ENCODE peak calls at places on chromosomes 13 and 19, in four cellular contexts. B is osteoblast; D is SJSA1; C is CD8-positive, alpha-beta T cell. S is an unnamed sample.

GRCh38 chr13:32783067-32783466 is 196.8 kb downstream of the PDS5B start:
- DNase-seq in B (no peak), D (no peak), C (no peak), S (no peak)

GRCh38 chr13:40087021-40088002 is 431.9 kb downstream of the COG6 start:
- DNase-seq in B (no peak), D (no peak), C (no peak), S (no peak)

GRCh38 chr19:51024924-51025323 is 1.5 kb downstream of the KLK11 start:
- DNase-seq in B (no peak), D (no peak), C (no peak), S (no peak)

GRCh38 chr13:109348514-109349340 is 437.7 kb downstream of the IRS2 start:
- DNase-seq in B (no peak), D (peak; percentile 94), C (no peak), S (no peak)

GRCh38 chr13:41611385-41611784 is 154.0 kb downstream of the RGCC start:
- DNase-seq in B (no peak), D (no peak), C (no peak), S (no peak)

GRCh38 chr13:40120288-40120687 is 464.8 kb downstream of the COG6 start:
- DNase-seq in B (no peak), D (no peak), C (no peak), S (no peak)

GRCh38 chr19:38684862-38685665 is 37.6 kb downstream of the ACTN4 start:
- DNase-seq in B (peak; percentile 46), D (no peak), C (no peak), S (no peak)

GRCh38 chr19:5621945-5622464 is 571 bp downstream of the SAFB2 start:
- DNase-seq in B (no peak), D (peak; percentile 17), C (peak; percentile 11), S (no peak)

GRCh38 chr19:13974073-13974472 is 21.8 kb downstream of the DCAF15 start:
- DNase-seq in B (no peak), D (no peak), C (peak; percentile 23), S (no peak)

DNA sequence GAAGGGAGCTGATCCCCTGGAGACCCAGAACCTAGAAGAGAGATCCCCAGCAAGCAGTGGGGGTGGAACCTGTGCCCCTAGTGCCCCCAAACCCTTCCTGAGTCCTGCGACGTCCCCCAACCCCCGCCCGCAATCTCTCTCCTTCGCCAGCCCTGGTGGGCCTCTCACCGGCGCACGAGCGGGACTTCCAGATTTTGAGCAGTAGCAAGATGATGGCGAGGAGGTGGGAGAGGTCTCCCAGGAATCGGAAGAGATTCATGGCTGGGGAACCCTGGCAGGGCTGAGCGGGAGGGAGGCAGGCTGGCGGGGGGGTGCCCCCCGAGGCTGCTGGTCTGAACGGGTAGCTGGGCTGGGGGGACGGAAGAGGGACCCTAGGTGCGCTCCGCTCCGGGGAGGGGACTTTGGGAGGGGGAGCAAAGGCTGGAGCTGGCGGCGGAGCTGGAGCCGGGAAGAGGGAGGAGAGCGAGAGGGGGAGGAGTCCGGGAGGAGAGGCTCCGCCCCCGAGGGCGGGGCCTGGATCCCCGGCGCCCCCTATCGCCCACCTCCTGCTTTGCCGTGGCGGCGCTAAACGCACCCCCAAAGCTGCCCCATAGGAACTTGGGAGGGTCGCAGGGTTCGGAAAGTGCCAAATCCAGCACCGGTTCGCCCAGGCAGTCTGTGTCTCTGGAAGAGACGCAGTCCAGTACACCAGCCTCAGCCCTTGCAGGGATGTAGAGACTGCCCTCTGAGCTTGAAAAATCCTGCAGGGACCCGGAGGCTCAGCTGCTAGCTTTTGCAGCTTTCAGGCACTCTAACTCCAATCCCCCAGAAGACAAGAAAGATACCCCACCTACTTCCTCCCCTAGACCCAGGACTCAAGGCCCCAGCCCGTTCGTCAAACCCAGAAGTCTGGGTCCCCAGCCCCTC is at the start of gene KDELR1:
- DNase-seq in B (peak; percentile 99), D (peak; percentile 86), C (peak; percentile 67), S (no peak)
- H3K4me3 ChIP-seq in B (peak within 1 kb of the TSS; percentile 95), D (peak within 1 kb of the TSS; percentile 62), C (peak within 1 kb of the TSS; percentile 81), S (peak within 1 kb of the TSS; percentile 97)

GRCh38 chr13:112721198-112722104 is 31.6 kb downstream of the ATP11A start:
- DNase-seq in B (peak; percentile 78), D (no peak), C (no peak), S (no peak)
- H3K27ac ChIP-seq in B (no peak overlapping the region), D (no peak overlapping the region), C (no peak overlapping the region), S (peak overlapping the region; percentile 98)

GRCh38 chr19:7914598-7915045 is at the start of gene TGFBR3L:
- DNase-seq in B (peak; percentile 67), D (no peak), C (no peak), S (no peak)
- H3K4me3 ChIP-seq in B (no peak within 1 kb of the TSS), D (no peak within 1 kb of the TSS), C (no peak within 1 kb of the TSS), S (no peak within 1 kb of the TSS)

GRCh38 chr19:39847525-39847924 is 1.3 kb upstream of the FBL start:
- DNase-seq in B (no peak), D (no peak), C (no peak), S (no peak)
- H3K27ac ChIP-seq in B (no peak overlapping the region), D (no peak overlapping the region), C (no peak overlapping the region), S (no peak overlapping the region)

GRCh38 chr19:16824658-16825311 is 4.4 kb upstream of the SIN3B start:
- DNase-seq in B (peak; percentile 77), D (peak; percentile 75), C (no peak), S (no peak)
- H3K4me3 ChIP-seq in B (peak overlapping the region; percentile 60), D (peak overlapping the region; percentile 21), C (peak overlapping the region; percentile 11), S (peak overlapping the region; percentile 60)

DNA sequence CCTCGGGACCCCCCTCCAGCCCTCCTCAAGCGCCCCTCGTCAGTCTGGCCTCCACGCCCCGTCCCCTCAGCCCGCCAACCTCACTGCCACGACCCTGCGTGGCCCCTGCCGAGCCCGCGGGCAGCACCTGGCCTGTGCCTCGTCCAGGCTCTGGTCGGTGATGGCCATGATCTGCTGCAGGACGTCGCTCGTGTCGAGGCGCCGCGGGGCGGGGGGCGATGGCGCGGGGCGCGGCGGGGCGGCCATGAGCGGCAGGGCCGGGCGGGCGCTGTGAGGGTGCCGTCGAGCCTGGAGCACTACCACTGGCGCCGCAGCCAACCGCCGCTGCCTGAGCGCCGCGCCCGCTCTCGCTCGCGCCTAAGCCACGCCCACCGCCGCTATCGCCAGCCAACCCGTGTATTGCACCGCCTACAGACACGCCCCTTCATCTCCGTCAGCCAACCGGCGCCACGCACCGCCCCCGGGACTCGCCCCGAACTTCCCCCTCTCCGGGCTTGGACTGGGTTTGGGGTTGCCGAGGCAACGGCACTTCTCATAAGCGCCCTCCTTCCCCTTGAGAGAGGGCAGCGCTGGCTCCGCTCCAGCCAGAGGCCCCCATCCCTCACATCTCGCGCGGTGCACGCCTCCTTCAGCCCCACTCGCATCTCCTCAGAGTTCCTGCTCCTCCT is at the start of gene PBX4:
- DNase-seq in B (peak; percentile 99), D (peak; percentile 80), C (peak; percentile 99), S (peak; percentile 48)
- H3K27ac ChIP-seq in B (no peak within 1 kb of the TSS), D (peak within 1 kb of the TSS; percentile 58), C (peak within 1 kb of the TSS; percentile 75), S (no peak within 1 kb of the TSS)

DNA sequence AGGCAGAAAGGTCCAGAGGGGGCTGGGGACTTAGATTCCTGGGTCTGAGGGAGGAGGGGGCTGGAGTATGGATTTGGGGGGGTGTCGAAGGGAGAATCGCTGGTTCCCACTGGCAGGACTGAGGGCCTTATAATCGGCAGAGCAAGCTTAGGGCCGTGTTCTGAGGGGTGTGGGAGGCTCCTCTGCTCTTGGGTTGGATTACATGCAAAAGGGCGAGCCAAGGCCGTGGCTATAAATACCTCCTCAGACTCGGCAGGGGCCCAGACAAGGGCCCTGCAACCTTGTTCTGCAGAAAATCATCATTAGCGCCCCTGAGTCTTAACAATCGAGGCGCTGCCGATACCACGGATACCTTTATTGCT is 707 bp upstream of the MAMSTR start:
- DNase-seq in B (no peak), D (no peak), C (no peak), S (no peak)
- H3K4me3 ChIP-seq in B (peak overlapping the region; percentile 75), D (peak overlapping the region; percentile 53), C (no peak overlapping the region), S (peak overlapping the region; percentile 44)

GRCh38 chr19:7393934-7394508 is 45.3 kb downstream of the ARHGEF18 start:
- DNase-seq in B (no peak), D (peak; percentile 44), C (no peak), S (no peak)
- H3K27ac ChIP-seq in B (peak overlapping the region; percentile 58), D (peak overlapping the region; percentile 62), C (no peak overlapping the region), S (no peak overlapping the region)